ENCODE peak calls at places on chromosome 17, in five cellular contexts. B is H7; K is activated CD8-positive, alpha-beta memory T cell treated with anti-CD3 and anti-CD28 coated beads for 48 hours; G is sigmoid colon; S is NCI-H510A treated with DMSO at 0.1 percent for 48 hours. X is an unnamed sample.
A peak's percentile ranks its signal among the peaks of the same experiment; 100 is the strongest.

GRCh38 chr17:77872199-77872598 is 86.3 kb upstream of the TNRC6C start:
- DNase-seq in S (no peak), G (no peak), K (no peak), B (no peak), X (no peak)

GRCh38 chr17:12180644-12181261 is 160.1 kb downstream of the MAP2K4 start:
- DNase-seq in G (no peak), S (peak; percentile 0), B (peak; percentile 47), K (no peak), X (no peak)

GRCh38 chr17:6069611-6070279 is 434 bp upstream of the WSCD1 start:
- DNase-seq in S (no peak), K (no peak), G (no peak), B (no peak), X (no peak)

GRCh38 chr17:43873091-43873490 is 26.1 kb downstream of the CD300LG start:
- DNase-seq in G (no peak), S (no peak), B (peak; percentile 62), K (no peak), X (no peak)

GRCh38 chr17:77320046-77320445 is 179.3 kb downstream of the SEC14L1 start:
- DNase-seq in B (peak; percentile 63), K (no peak), G (peak; percentile 84), S (no peak), X (no peak)

GRCh38 chr17:63974594-63975192 is 2.0 kb upstream of the SCN4A start:
- DNase-seq in S (no peak), K (no peak), B (no peak), G (no peak), X (no peak)

GRCh38 chr17:28196637-28197036 is 122.4 kb upstream of the TMEM97 start:
- DNase-seq in B (no peak), K (no peak), G (no peak), S (no peak), X (no peak)

GRCh38 chr17:61335845-61336655 is 63.6 kb upstream of the TBX2 start:
- DNase-seq in S (peak; percentile 97), G (no peak), B (no peak), K (no peak), X (no peak)

GRCh38 chr17:35947156-35947585 is 3.7 kb upstream of the LYZL6 start:
- DNase-seq in G (no peak), S (peak; percentile 28), B (peak; percentile 53), K (no peak), X (peak; percentile 48)

GRCh38 chr17:80393961-80394360 is 21.0 kb upstream of the ENDOV start:
- DNase-seq in S (no peak), G (no peak), B (no peak), K (no peak), X (no peak)

GRCh38 chr17:80261159-80261894 is 675 bp downstream of the RNF213 start:
- DNase-seq in K (no peak), G (peak; percentile 78), B (peak; percentile 92), S (peak; percentile 66), X (peak; percentile 49)

GRCh38 chr17:59353936-59354755 is 22.7 kb downstream of the YPEL2 start:
- DNase-seq in G (no peak), S (peak; percentile 83), B (peak; percentile 58), K (no peak), X (no peak)

GRCh38 chr17:69227536-69227935 is 1.1 kb downstream of the ABCA10 start:
- DNase-seq in B (no peak), S (no peak), G (no peak), K (no peak), X (no peak)

GRCh38 chr17:17119106-17119505 is 76.8 kb downstream of the MPRIP start:
- DNase-seq in K (no peak), B (no peak), G (no peak), S (no peak), X (no peak)

GRCh38 chr17:9021158-9021984 is at the start of gene NTN1:
- DNase-seq in K (no peak), B (peak; percentile 92), G (peak; percentile 80), S (no peak), X (peak; percentile 44)

GRCh38 chr17:83132251-83133081 is 53.1 kb downstream of the METRNL start:
- DNase-seq in K (no peak), B (no peak), S (no peak), G (peak; percentile 56), X (no peak)

GRCh38 chr17:66487933-66488572 is 185.6 kb downstream of the PRKCA start:
- DNase-seq in B (no peak), G (no peak), S (no peak), K (no peak), X (no peak)

GRCh38 chr17:45149037-45149668 is 878 bp downstream of the HEXIM1 start:
- DNase-seq in S (peak; percentile 82), B (peak; percentile 95), G (peak; percentile 95), K (peak; percentile 54), X (peak; percentile 73)

GRCh38 chr17:78458739-78459335 is 80.4 kb downstream of the PGS1 start:
- DNase-seq in K (no peak), B (peak; percentile 62), G (no peak), S (no peak), X (no peak)

GRCh38 chr17:2024572-2025219 is 438 bp downstream of the RTN4RL1 start:
- DNase-seq in G (no peak), K (no peak), S (no peak), B (peak; percentile 82), X (no peak)

GRCh38 chr17:235831-236640 is 54.6 kb upstream of the DOC2B start:
- DNase-seq in B (no peak), S (no peak), G (peak; percentile 62), K (no peak), X (no peak)

GRCh38 chr17:78327880-78328279 is 32.0 kb downstream of the SOCS3 start:
- DNase-seq in B (no peak), K (no peak), S (no peak), G (no peak), X (no peak)

GRCh38 chr17:17496189-17497064 is at the start of gene RASD1:
- DNase-seq in G (peak; percentile 96), K (peak; percentile 57), B (peak; percentile 99), S (peak; percentile 74), X (peak; percentile 73)

GRCh38 chr17:15403276-15403939 is 62.0 kb upstream of the TEKT3 start:
- DNase-seq in G (no peak), B (no peak), S (no peak), K (no peak), X (no peak)

GRCh38 chr17:10304758-10305300 is 68.0 kb downstream of the MYH13 start:
- DNase-seq in G (no peak), B (no peak), K (no peak), S (no peak), X (no peak)

GRCh38 chr17:67376892-67377726 is at the start of gene PITPNC1:
- DNase-seq in S (peak; percentile 62), B (peak; percentile 94), G (peak; percentile 91), K (peak; percentile 68), X (peak; percentile 84)

X was measured in effector memory CD8-positive, alpha-beta T cell.